ENCODE peak calls at places on chromosomes 6 and 20, in seven cellular contexts. J is astrocyte; C is colonic mucosa; L is A549; A is breast epithelium; Q is neuronal stem cell; O is CD8-positive, alpha-beta memory T cell. V is an unnamed sample. For H3K4me1, the result is how much of the 10 kb centered on the place peaks cover.

GRCh38 chr6:134774244-134774643 is 175.7 kb downstream of the ALDH8A1 start:
- DNase-seq in A (no peak), Q (no peak), J (peak), L (no peak), O (no peak), C (no peak), V (no peak)

GRCh38 chr6:109349419-109349987 is 32.8 kb downstream of the CD164 start:
- DNase-seq in L (peak), O (no peak), J (peak), C (peak), A (no peak), Q (no peak), V (no peak)

GRCh38 chr20:34990661-34991214 is 35.1 kb downstream of the MYH7B start:
- DNase-seq in A (no peak), O (no peak), Q (no peak), L (no peak), J (no peak), C (no peak), V (no peak)

GRCh38 chr6:16396497-16397319 is 158.3 kb downstream of the GMPR start:
- DNase-seq in O (no peak), Q (no peak), C (no peak), J (no peak), L (no peak), A (no peak), V (no peak)

GRCh38 chr6:49264496-49264895 is 198.6 kb downstream of the MMUT start:
- DNase-seq in L (no peak), J (no peak), O (no peak), C (no peak), Q (no peak), A (no peak), V (no peak)

GRCh38 chr6:43014434-43014909 is 423 bp downstream of the KLHDC3 start:
- DNase-seq in C (no peak), O (no peak), A (no peak), Q (no peak), J (peak), L (peak), V (no peak)

GRCh38 chr6:786946-787763 is 94.2 kb upstream of the EXOC2 start:
- DNase-seq in A (no peak), O (no peak), L (peak), Q (no peak), C (no peak), J (no peak), V (no peak)

GRCh38 chr6:6856538-6857523 is 250.9 kb upstream of the RREB1 start:
- DNase-seq in O (no peak), C (peak), Q (no peak), L (no peak), J (no peak), A (peak), V (peak)

GRCh38 chr20:10316582-10316981 is 98.0 kb downstream of the SNAP25 start:
- DNase-seq in J (no peak), C (no peak), Q (no peak), A (no peak), O (no peak), L (no peak), V (no peak)

GRCh38 chr6:30238178-30238795 is 25.1 kb upstream of the TRIM26 start:
- DNase-seq in O (peak), A (no peak), L (peak), Q (no peak), J (peak), C (no peak), V (no peak)

GRCh38 chr20:1500496-1500895 is 9.3 kb upstream of the SIRPB2 start:
- DNase-seq in L (no peak), Q (no peak), A (no peak), O (no peak), J (no peak), C (no peak), V (no peak)

GRCh38 chr20:5044075-5044620 is 42.8 kb upstream of the SLC23A2 start:
- DNase-seq in A (no peak), O (no peak), L (no peak), J (no peak), Q (no peak), C (no peak), V (no peak)

GRCh38 chr6:72621243-72622093 is at the start of gene KCNQ5:
- DNase-seq in Q (no peak), A (no peak), L (peak), O (peak), C (no peak), J (no peak), V (no peak)

GRCh38 chr6:155185544-155185943 is 78.3 kb upstream of the CLDN20 start:
- DNase-seq in O (no peak), L (peak), Q (peak), C (peak), A (no peak), J (peak), V (no peak)

GRCh38 chr6:13026557-13026956 is 301.8 kb downstream of the TBC1D7 start:
- DNase-seq in Q (no peak), J (no peak), C (no peak), O (no peak), A (no peak), L (no peak), V (no peak)

GRCh38 chr20:57264908-57265648 is 1.4 kb downstream of the BMP7 start:
- DNase-seq in L (no peak), C (no peak), J (no peak), O (no peak), A (no peak), Q (no peak), V (no peak)

GRCh38 chr20:57267158-57267821 is 849 bp upstream of the BMP7 start:
- DNase-seq in L (no peak), Q (no peak), O (no peak), A (no peak), C (no peak), J (no peak), V (no peak)

GRCh38 chr20:57266251-57267157 is at the start of gene BMP7:
- DNase-seq in C (peak), L (no peak), O (no peak), A (no peak), Q (no peak), J (no peak), V (no peak)

GRCh38 chr20:57264151-57264792 is 2.2 kb downstream of the BMP7 start:
- DNase-seq in Q (no peak), C (no peak), J (no peak), O (no peak), A (no peak), L (no peak), V (no peak)

DNA sequence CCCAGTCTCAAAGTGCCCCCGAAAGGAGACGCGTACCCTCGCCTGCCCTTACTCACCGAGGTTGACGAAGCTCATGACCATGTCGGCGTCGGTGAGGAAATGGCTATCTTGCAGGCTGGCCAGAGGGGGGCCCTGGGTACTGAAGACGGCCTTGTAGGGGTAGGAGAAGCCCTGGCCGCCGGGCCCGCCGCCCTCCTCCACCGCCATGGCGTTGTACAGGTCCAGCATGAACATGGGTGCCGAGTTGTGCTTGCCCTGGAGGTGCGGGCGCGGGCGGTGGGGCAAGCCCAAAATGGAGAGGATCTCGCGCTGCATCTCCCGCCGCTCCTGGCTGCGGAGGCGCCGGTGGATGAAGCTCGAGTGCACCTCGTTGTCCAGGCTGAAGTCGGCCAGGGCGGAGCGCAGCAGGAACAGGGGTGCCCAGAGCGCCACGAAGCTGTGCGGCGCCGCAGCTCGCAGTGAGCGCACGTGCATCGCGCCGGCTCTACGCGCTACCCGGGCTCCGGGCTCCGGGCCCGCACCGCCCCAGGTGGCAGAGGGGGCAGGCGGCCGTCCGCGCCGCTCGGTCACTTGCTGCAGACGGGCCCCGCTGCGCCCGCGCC is 691 bp downstream of the BMP7 start:
- DNase-seq in A (no peak), C (no peak), L (no peak), O (no peak), Q (no peak), J (no peak), V (no peak)
- H3K4me3 ChIP-seq in A (peak), C (peak), L (peak), O (no peak), Q (peak), J (no peak), V (peak)

GRCh38 chr6:167221408-167222201 is 63.8 kb upstream of the GPR31 start:
- DNase-seq in Q (no peak), C (no peak), O (no peak), A (peak), L (no peak), J (no peak), V (no peak)

GRCh38 chr6:167227984-167228383 is 63.1 kb upstream of the UNC93A start:
- DNase-seq in A (no peak), C (no peak), J (no peak), L (no peak), Q (no peak), O (no peak), V (no peak)

GRCh38 chr6:167229586-167229985 is 61.5 kb upstream of the UNC93A start:
- DNase-seq in A (no peak), L (no peak), J (no peak), O (no peak), Q (no peak), C (no peak), V (no peak)

GRCh38 chr6:167225903-167226508 is 65.1 kb upstream of the UNC93A start:
- DNase-seq in J (no peak), O (no peak), A (no peak), L (no peak), C (no peak), Q (no peak), V (no peak)

DNA sequence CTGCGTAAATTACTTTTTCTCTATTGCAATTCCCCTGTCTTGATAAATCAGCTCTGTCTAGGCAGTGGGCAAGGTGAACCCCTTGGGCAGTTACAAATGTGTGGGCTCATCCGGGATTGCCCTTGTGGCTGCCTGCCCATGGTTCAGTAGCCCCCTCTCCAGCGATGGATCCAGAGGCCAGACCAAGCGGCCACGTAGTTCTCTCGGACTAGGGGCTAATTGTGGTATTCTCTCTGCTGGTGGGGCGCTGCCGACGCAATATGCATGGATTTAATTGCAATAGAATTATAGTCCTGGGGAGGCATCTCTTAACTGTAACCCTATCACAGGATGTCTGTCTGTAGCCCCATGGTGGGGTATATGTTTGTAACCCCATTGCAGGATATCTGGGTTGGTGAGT is 64.3 kb upstream of the UNC93A start:
- DNase-seq in C (no peak), O (no peak), Q (no peak), A (no peak), J (no peak), L (no peak), V (no peak)
- H3K4me1 ChIP-seq in C (under half), O (under half), Q (under half), A (under half), J (under half), L (under half), V (under half)

GRCh38 chr6:152094992-152095592 is 287.6 kb downstream of the ESR1 start:
- DNase-seq in O (no peak), C (peak), L (peak), A (peak), J (peak), Q (no peak), V (no peak)
- H3K27ac ChIP-seq in O (no peak), C (peak), L (peak), A (peak), J (peak), Q (no peak), V (no peak)

DNA sequence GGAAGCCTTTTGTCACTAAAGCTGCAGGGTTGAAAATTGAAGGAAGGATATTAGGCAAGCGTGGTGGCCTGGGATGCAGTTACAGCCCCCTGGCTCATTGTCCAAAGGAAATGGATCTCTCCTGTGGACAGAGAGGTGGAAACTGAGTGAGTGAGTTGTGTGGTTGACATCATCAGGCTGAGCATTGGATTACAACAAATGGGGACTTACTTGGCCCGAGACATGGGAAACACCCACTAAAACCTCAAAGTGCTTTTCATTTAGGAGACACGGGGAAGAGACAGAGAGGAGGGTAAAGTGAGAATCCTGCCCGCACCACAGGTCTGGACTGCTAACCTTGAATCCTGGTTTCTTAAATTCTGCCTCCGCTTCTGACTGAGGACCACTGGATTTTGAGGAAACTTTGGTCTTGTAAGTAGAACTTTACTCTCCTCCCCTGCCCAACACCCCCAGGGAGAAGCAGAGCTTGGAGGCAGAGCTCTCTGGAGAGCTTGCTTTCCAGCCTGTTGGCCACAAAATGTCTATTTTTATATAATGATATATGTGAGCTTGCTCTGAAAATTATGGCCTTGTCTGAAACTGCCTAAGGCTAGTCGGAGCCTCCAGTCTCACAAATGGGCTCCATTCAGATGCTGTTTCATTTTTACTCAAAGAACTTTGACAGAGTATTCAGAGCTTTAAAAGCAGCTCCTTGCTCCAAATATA is at the start of gene PKIG:
- DNase-seq in O (no peak), J (peak), C (no peak), Q (peak), A (no peak), L (no peak), V (no peak)
- H3K4me3 ChIP-seq in O (no peak), J (peak), C (peak), Q (no peak), A (peak), L (no peak), V (no peak)

DNA sequence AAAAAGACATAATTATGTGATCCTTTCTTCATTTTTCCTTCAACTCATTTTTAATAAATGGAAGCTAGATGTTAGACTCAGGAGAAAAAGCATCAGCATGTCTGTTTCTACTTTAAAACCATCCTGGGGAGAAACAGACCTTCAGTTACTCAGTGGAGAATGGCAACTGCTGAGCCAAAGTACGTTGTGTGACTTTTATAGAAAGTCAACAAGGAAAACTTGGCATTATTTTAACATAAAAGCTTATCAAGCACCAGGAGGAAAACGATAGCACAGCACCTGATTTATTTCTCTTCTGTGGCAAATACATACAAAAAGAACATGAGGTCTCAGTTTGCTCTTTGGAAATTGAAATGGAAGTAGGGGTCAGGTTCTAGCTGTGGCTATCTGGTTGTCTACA is 115.3 kb upstream of the RIPOR2 start:
- DNase-seq in J (no peak), C (no peak), O (no peak), Q (no peak), A (no peak), L (no peak), V (no peak)
- H3K4me1 ChIP-seq in J (under half), C (under half), O (under half), Q (under half), A (under half), L (under half), V (under half)

GRCh38 chr6:88698661-88699060 is 264.8 kb downstream of the RNGTT start:
- DNase-seq in L (no peak), O (no peak), A (no peak), Q (no peak), C (no peak), J (no peak), V (no peak)

DNA sequence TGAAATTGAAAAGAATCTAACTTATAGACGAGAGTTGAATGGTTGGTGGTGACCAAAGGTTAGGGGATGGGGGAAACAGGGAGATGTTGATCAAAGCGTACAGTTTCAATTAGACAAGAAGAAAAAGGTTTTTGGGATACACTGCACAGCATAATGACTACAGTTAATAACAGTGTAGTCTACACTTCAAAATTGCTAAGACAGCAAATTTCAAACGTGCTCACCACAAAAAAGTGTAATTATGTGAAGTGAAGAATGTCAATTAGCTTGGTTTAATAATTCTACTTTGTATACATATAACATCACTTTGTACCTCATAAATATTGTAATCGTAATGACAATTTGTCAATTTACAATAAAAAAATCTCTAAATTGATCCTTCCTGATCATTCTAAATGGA is 267.5 kb downstream of the RNGTT start:
- DNase-seq in O (no peak), Q (no peak), J (no peak), C (no peak), A (no peak), L (no peak), V (no peak)
- H3K27ac ChIP-seq in O (no peak), Q (no peak), J (no peak), C (no peak), A (no peak), L (no peak), V (no peak)

DNA sequence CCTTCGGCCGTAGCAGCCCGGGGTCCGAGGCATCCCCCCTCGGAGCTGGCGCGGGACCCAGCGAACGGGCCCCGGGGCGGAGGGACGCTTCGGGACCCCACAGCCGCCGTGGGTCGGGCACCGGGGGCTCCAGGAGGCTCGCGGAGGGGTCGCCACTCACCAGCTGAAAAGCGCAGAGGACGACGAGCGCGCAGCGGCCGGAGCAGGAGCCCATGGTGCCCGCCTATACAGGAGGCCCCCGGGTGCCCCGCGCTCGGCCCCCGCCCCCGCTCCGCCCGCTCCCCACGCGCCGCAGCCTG is at the start of gene NKAIN4:
- DNase-seq in A (no peak), Q (no peak), C (no peak), L (no peak), J (no peak), O (no peak), V (no peak)
- H3K4me3 ChIP-seq in A (peak), Q (peak), C (no peak), L (peak), J (no peak), O (no peak), V (peak)

GRCh38 chr6:132765560-132765959 is 7.9 kb upstream of the VNN2 start:
- DNase-seq in O (no peak), J (no peak), L (no peak), Q (no peak), C (no peak), A (no peak), V (no peak)
- H3K4me1 ChIP-seq in O (under half), J (under half), L (under half), Q (under half), C (under half), A (under half), V (under half)

GRCh38 chr6:35376282-35376681 is 33.9 kb downstream of the PPARD start:
- DNase-seq in Q (no peak), A (no peak), O (no peak), L (no peak), C (no peak), J (no peak), V (no peak)
- H3K27ac ChIP-seq in Q (no peak), A (no peak), O (no peak), L (no peak), C (no peak), J (no peak), V (no peak)

V was measured in iPS DF 6.9.